ENCODE peak calls at places on chromosomes 2 and 18, in four cellular contexts. O is left ventricle myocardium inferior, R is neuronal stem cell, N is adrenal gland. W is an unnamed sample.

GRCh38 chr2:119252186-119253113 is 28.8 kb downstream of the STEAP3 start:
- DNase-seq in O (no peak), R (no peak), N (no peak), W (no peak)

GRCh38 chr2:241774419-241775222 is 2.0 kb upstream of the GAL3ST2 start:
- DNase-seq in O (no peak), R (no peak), N (peak; percentile 56), W (no peak)

GRCh38 chr2:101012706-101013181 is 10.7 kb downstream of the RPL31 start:
- DNase-seq in O (no peak), R (peak; percentile 52), N (peak; percentile 41), W (no peak)

GRCh38 chr2:159449504-159450124 is 163.1 kb upstream of the WDSUB1 start:
- DNase-seq in O (no peak), R (no peak), N (no peak), W (no peak)

GRCh38 chr2:95333888-95334338 is 36.8 kb downstream of the KCNIP3 start:
- DNase-seq in O (peak; percentile 10), R (no peak), N (no peak), W (no peak)

GRCh38 chr18:48171490-48172188 is 237.5 kb downstream of the ZBTB7C start:
- DNase-seq in O (no peak), R (no peak), N (no peak), W (no peak)

GRCh38 chr2:206442854-206443734 is at the start of gene ADAM23:
- DNase-seq in O (peak; percentile 54), R (peak; percentile 82), N (peak; percentile 59), W (peak; percentile 89)

GRCh38 chr18:53798516-53798915 is 426.0 kb downstream of the MBD2 start:
- DNase-seq in O (no peak), R (no peak), N (no peak), W (no peak)

GRCh38 chr18:75208055-75208835 is 694 bp downstream of the PTGR3 start:
- DNase-seq in O (peak; percentile 58), R (peak; percentile 24), N (peak; percentile 57), W (peak; percentile 62)

GRCh38 chr2:212424090-212424489 is 114.5 kb downstream of the ERBB4 start:
- DNase-seq in O (no peak), R (no peak), N (no peak), W (no peak)

GRCh38 chr2:39568561-39569006 is 97.1 kb upstream of the TMEM178A start:
- DNase-seq in O (no peak), R (no peak), N (no peak), W (no peak)

DNA sequence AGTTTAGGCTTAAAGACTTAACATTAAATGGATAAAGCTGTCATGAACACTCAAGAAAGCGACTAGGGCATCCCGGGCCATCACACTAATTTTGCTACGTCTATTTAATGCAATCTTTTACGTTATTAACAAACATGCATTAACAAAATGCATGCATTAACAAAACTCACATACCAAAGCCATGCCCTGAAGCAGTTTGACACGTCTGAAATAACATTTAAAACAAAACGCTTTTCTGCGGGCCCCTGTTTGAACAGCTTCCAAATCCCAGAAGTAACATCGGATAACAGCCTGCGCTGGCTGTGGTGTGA is 458 bp downstream of the B4GALT6 start:
- DNase-seq in O (no peak), R (no peak), N (no peak), W (no peak)
- H3K27ac ChIP-seq in O (peak overlapping the region; percentile 80), R (peak overlapping the region; percentile 93), N (peak overlapping the region; percentile 56), W (peak overlapping the region; percentile 1)

GRCh38 chr2:217952409-217952808 is 50.4 kb downstream of the TNS1 start:
- DNase-seq in O (no peak), R (no peak), N (no peak), W (no peak)
- H3K27ac ChIP-seq in O (peak overlapping the region; percentile 91), R (no peak overlapping the region), N (no peak overlapping the region), W (no peak overlapping the region)

DNA sequence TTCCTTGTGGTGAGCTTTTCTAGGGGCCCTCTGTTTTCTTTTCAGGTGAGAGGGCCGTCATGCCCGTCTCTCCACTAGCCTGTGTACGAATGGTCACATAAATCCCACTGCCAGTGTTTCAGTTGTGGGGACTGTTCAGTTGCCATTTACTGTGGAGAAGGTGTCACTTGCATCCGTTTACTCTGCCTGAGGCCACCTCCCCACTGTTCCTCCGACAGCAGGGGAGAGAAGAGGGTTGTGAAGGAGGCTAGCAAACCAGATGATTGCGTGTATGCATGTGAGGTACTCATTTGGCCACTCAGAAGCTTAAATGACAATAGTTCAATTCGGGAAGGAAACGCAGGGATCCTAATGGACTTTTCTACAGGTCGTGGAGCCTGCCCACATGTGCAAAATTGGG is 3.3 kb downstream of the MTCL1 start:
- DNase-seq in O (no peak), R (no peak), N (no peak), W (no peak)
- H3K27ac ChIP-seq in O (no peak overlapping the region), R (no peak overlapping the region), N (no peak overlapping the region), W (no peak overlapping the region)

GRCh38 chr2:27073782-27074181 is 2.3 kb upstream of the OST4 start:
- DNase-seq in O (no peak), R (no peak), N (no peak), W (no peak)
- H3K27ac ChIP-seq in O (peak overlapping the region; percentile 93), R (no peak overlapping the region), N (no peak overlapping the region), W (no peak overlapping the region)

DNA sequence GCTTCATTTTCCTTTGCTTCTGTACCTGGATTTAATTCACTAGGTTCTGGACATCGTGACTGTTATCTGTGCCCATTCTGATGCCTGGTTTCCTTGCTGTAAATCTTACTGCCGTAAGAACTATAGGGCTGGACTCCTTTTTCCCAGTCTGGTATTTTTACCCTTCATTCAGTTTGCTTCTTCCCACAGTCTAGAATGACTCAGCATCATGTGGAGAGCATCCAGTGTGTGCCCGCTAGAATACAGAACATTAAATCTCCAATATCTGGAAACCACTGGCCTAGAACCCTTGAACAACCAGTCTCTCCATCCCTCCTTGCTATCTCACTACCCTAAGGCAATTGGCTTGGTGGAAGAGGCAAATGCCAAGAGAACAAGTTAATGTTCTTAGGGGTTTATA is 1075.4 kb upstream of the ZEB2 start:
- DNase-seq in O (no peak), R (no peak), N (no peak), W (no peak)
- H3K27ac ChIP-seq in O (no peak overlapping the region), R (no peak overlapping the region), N (no peak overlapping the region), W (no peak overlapping the region)

DNA sequence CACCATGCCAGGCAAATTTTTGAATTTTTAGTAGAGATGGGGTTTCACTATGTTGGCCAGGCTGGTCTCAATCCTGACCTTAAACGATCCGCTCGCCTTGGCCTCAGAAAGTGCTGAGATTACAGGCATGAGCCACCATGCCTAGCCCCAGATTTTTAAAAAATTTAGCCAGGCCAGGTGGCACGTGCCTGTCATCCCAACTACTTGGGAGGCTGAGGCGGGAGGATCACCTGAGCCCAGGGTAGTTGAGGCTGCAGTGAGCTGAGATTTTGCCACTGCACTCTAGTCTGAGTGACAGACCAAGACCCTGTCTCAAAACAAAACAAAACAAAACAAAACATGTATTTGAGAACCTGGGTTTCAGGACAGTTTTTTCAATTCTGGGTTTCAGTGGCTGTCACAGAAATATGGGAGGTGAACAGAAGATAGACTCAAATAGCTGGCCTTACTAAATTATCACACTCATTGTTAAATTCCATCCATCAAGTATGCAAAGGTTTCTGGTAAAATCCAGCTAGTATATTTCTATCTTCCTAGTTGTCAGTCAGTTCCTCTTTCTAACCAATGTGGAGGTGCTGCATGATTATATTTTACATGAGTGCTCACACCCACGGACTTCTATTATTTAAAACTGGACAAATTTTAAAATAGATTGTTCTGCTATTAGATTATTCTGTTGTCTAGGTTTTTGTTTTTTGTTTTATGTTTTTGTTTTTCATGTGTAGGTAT is 5.4 kb downstream of the ALPG start:
- DNase-seq in O (no peak), R (no peak), N (no peak), W (no peak)
- H3K27ac ChIP-seq in O (no peak overlapping the region), R (no peak overlapping the region), N (no peak overlapping the region), W (no peak overlapping the region)

DNA sequence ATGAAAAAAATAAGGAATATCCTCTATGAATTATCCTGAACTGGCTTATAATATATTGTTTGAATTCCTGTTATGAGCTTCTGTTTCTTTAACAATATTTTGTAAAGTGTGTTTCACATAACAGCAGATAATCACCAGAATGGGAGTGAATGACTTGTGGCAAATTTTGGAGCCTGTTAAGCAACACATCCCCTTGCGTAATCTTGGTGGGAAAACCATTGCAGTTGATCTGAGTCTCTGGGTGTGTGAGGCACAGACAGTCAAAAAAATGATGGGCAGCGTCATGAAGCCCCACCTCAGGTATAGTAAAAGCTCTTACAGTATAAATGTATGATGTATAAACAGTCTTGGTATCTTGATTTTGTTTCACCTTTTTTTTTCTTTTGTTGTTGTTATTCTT is 5.9 kb downstream of the GEN1 start:
- DNase-seq in O (no peak), R (no peak), N (no peak), W (no peak)
- H3K27ac ChIP-seq in O (no peak overlapping the region), R (no peak overlapping the region), N (no peak overlapping the region), W (no peak overlapping the region)

GRCh38 chr2:157334797-157335196 is 9.2 kb upstream of the ERMN start:
- DNase-seq in O (no peak), R (no peak), N (no peak), W (no peak)
- H3K27ac ChIP-seq in O (no peak overlapping the region), R (no peak overlapping the region), N (no peak overlapping the region), W (peak overlapping the region; percentile 11)

GRCh38 chr2:66470199-66470598 is 35.3 kb downstream of the MEIS1 start:
- DNase-seq in O (no peak), R (no peak), N (no peak), W (no peak)
- H3K27ac ChIP-seq in O (peak overlapping the region; percentile 54), R (no peak overlapping the region), N (no peak overlapping the region), W (no peak overlapping the region)

GRCh38 chr2:12755384-12755783 is 38.6 kb downstream of the TRIB2 start:
- DNase-seq in O (no peak), R (no peak), N (no peak), W (no peak)

GRCh38 chr2:12762337-12762736 is 45.6 kb downstream of the TRIB2 start:
- DNase-seq in O (no peak), R (no peak), N (no peak), W (no peak)

GRCh38 chr2:12761109-12761508 is 44.4 kb downstream of the TRIB2 start:
- DNase-seq in O (no peak), R (no peak), N (no peak), W (no peak)

GRCh38 chr2:12762976-12763375 is 46.2 kb downstream of the TRIB2 start:
- DNase-seq in O (no peak), R (no peak), N (no peak), W (no peak)

DNA sequence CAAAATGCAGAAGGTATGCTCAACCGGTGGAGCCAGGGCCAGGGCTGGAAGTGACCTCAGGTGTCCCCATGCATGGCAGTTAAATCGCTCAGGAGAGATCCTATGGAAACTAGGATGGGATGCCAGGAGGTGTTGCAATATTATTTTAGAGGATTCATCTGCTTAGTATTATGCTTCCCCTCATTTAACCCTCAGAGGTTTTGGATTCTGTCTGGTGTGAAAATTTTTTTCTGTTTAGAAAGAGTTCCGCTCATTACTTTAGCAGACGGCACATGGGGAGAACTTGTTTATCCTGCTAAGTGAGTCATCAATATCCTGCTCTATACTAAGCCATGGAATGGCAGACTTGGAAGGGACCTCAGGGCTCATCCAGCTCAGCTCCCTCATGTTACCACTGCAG is 42.5 kb downstream of the TRIB2 start:
- DNase-seq in O (no peak), R (no peak), N (no peak), W (no peak)
- H3K27ac ChIP-seq in O (peak overlapping the region; percentile 36), R (no peak overlapping the region), N (no peak overlapping the region), W (no peak overlapping the region)

W was measured in caudate nucleus.